ENCODE peak calls at places on chromosome 6, in four cellular contexts. Y is activated CD4-positive, alpha-beta memory T cell treated with anti-CD3 and anti-CD28 coated beads, Interleukin-2, amount 10 ng/mL, durations not matched to agents 7 days and 5 days; L is cardiac muscle cell; T is endothelial cell. E is an unnamed sample.

GRCh38 chr6:119384444-119384843 is 34.9 kb upstream of the MAN1A1 start:
- DNase-seq in L (no peak), T (no peak), Y (no peak), E (no peak)

GRCh38 chr6:71419954-71420692 is 131.5 kb downstream of the OGFRL1 start:
- DNase-seq in L (peak; percentile 79), T (peak; percentile 56), Y (no peak), E (peak; percentile 62)

GRCh38 chr6:141107562-141108160 is 1025.1 kb upstream of the GJE1 start:
- DNase-seq in Y (no peak), T (no peak), L (no peak), E (no peak)

GRCh38 chr6:52984247-52984646 is 10.8 kb downstream of the GSTA4 start:
- DNase-seq in T (no peak), Y (peak; percentile 78), L (no peak), E (no peak)

GRCh38 chr6:87700729-87701675 is 1.0 kb downstream of the AKIRIN2 start:
- DNase-seq in T (peak; percentile 35), Y (peak; percentile 41), L (peak; percentile 81), E (peak; percentile 59)

GRCh38 chr6:56335733-56336132 is 88.4 kb upstream of the COL21A1 start:
- DNase-seq in L (no peak), Y (no peak), T (no peak), E (no peak)

GRCh38 chr6:55033021-55033546 is 141.2 kb upstream of the HCRTR2 start:
- DNase-seq in Y (no peak), T (no peak), L (no peak), E (no peak)

GRCh38 chr6:2773450-2773849 is 8.3 kb downstream of the WRNIP1 start:
- DNase-seq in L (no peak), T (no peak), Y (no peak), E (no peak)

GRCh38 chr6:117514655-117515054 is 32.2 kb downstream of the DCBLD1 start:
- DNase-seq in Y (no peak), L (no peak), T (no peak), E (no peak)

GRCh38 chr6:64459411-64459810 is 823.8 kb downstream of the PHF3 start:
- DNase-seq in L (peak; percentile 4), Y (no peak), T (no peak), E (no peak)

GRCh38 chr6:53735896-53736295 is 58.9 kb upstream of the LRRC1 start:
- DNase-seq in Y (peak; percentile 60), L (no peak), T (no peak), E (peak; percentile 49)

GRCh38 chr6:29744621-29745020 is 21.4 kb downstream of the HLA-F start:
- DNase-seq in L (no peak), T (no peak), Y (no peak), E (no peak)

GRCh38 chr6:148969679-148970078 is 222.8 kb downstream of the UST start:
- DNase-seq in T (no peak), L (no peak), Y (no peak), E (no peak)

GRCh38 chr6:122297010-122297409 is 102.4 kb upstream of the HSF2 start:
- DNase-seq in T (no peak), Y (no peak), L (no peak), E (no peak)